ENCODE peak calls at places on chromosome 1, in ten cellular contexts. F is psoas muscle, G is AG10803, M is esophagus squamous epithelium, S is neural progenitor cell, L is heart left ventricle, J is prostate gland, D is cardiac muscle cell, O is stomach, I is fibroblast of pulmonary artery. B is an unnamed sample.
A peak's percentile ranks its signal among the peaks of the same experiment; 100 is the strongest.

GRCh38 chr1:71565267-71565666 is 484.4 kb upstream of the ZRANB2 start:
- DNase-seq in L (no peak), O (no peak), M (no peak), F (peak; percentile 8), I (peak; percentile 13), D (peak; percentile 5), S (no peak), J (peak; percentile 25), G (peak; percentile 63), B (peak; percentile 42)

GRCh38 chr1:202018476-202019234 is 8.3 kb downstream of the ELF3 start:
- DNase-seq in I (no peak), D (no peak), G (no peak), J (peak; percentile 92), L (no peak), M (no peak), F (no peak), S (no peak), O (peak; percentile 93), B (no peak)

GRCh38 chr1:247857986-247858356 is 984 bp downstream of the TRIM58 start:
- DNase-seq in G (no peak), F (no peak), I (no peak), J (no peak), D (no peak), O (no peak), M (no peak), L (no peak), S (no peak), B (no peak)

GRCh38 chr1:162682013-162682419 is 49.8 kb downstream of the DDR2 start:
- DNase-seq in G (no peak), D (peak; percentile 44), F (no peak), L (no peak), M (no peak), O (no peak), I (no peak), S (no peak), J (no peak), B (no peak)

GRCh38 chr1:175072131-175072941 is 4.7 kb downstream of the TNN start:
- DNase-seq in L (no peak), D (peak; percentile 69), J (no peak), M (no peak), G (peak; percentile 86), F (peak; percentile 37), S (peak; percentile 9), I (peak; percentile 45), O (no peak), B (no peak)

GRCh38 chr1:160124709-160125478 is 9.3 kb downstream of the ATP1A2 start:
- DNase-seq in J (no peak), D (peak; percentile 54), L (no peak), F (no peak), G (peak; percentile 92), M (no peak), O (no peak), S (no peak), I (peak; percentile 53), B (no peak)

GRCh38 chr1:100343897-100344296 is 8.4 kb upstream of the CDC14A start:
- DNase-seq in M (no peak), D (no peak), F (no peak), I (no peak), L (no peak), S (peak; percentile 9), J (no peak), G (no peak), O (no peak), B (no peak)

GRCh38 chr1:222817529-222817928 is 2.7 kb downstream of the DISP1 start:
- DNase-seq in M (no peak), F (no peak), O (no peak), G (peak; percentile 70), S (no peak), J (no peak), L (no peak), D (peak; percentile 70), I (peak; percentile 82), B (peak; percentile 71)

DNA sequence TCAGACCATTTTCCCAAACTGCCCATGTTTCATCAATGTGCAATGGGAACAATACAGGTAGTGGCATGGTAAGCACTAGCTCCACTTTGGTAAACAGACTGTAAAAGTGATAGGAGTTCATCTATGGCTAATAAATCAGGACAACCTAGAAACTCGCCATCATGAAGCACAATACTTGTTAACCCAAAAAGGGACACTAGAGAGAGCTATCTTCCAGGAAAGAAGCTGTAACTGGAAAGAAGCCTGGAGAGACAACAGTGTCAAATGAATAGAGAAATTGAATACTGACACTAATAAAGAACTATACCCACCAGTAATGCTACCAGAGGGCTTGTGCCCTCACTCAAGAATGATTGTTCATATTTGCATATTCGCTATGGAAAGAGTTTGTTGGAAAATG is 164.7 kb upstream of the RGS18 start:
- DNase-seq in F (no peak), I (peak; percentile 72), M (no peak), G (no peak), D (peak; percentile 62), L (no peak), S (peak; percentile 31), O (no peak), J (no peak), B (no peak)
- TF ChIP-seq CTCF in F (no peak), I (peak; percentile 54), M (no peak), G (no peak), D (peak; percentile 47), L (no peak), S (peak; percentile 49), O (no peak), J (no peak), B (peak; percentile 26)

GRCh38 chr1:96478228-96478627 is 243.4 kb upstream of the PTBP2 start:
- DNase-seq in O (no peak), L (no peak), J (no peak), M (no peak), G (no peak), D (no peak), F (no peak), I (no peak), S (peak; percentile 15), B (no peak)
- H3K4me3 ChIP-seq in O (no peak overlapping the region), L (no peak overlapping the region), J (no peak overlapping the region), M (no peak overlapping the region), G (no peak overlapping the region), D (no peak overlapping the region), F (no peak overlapping the region), I (no peak overlapping the region), S (no peak overlapping the region), B (no peak overlapping the region)

GRCh38 chr1:12424793-12425192 is 193.2 kb downstream of the DHRS3 start:
- DNase-seq in D (no peak), I (no peak), J (no peak), F (no peak), M (no peak), O (no peak), G (no peak), S (no peak), L (no peak), B (no peak)
- TF ChIP-seq CTCF in D (no peak), I (no peak), J (no peak), F (no peak), M (no peak), O (no peak), G (no peak), S (no peak), L (no peak), B (no peak)

DNA sequence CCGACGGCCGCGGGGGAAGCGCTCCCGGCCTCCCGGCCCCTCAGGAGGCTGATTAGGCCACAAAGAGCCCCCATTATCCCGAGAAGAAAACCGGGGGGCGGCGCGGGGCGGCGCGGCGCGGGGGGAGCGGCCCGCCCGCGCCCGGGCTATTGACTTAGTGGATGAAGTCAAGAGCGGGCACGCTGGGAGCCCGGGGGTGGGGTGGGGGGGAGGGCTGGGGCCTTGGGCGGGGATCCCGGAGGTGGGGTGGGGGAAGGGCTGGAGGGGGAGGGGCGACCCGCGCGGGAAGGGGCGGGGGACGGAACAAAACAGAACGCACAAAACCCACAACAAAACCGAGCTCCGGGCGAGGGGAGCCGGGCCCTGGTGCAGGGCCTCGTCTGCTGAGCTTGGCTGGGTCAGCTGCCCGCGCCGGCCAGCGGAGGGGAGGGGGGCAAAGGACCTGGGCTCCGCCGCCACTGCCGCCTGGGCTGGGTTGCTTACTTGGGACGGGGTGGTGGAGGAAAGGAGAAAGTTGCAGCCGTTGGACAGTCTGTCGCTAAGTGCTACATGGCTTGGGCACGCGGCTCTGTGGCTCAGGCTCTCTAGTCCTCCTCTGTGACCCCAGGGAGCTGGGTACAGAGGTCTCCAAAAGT is 16.2 kb downstream of the PAX7 start:
- DNase-seq in D (no peak), M (no peak), I (no peak), O (no peak), J (no peak), G (no peak), L (no peak), S (peak; percentile 87), F (no peak), B (no peak)
- H3K4me3 ChIP-seq in D (peak overlapping the region; percentile 13), M (peak overlapping the region; percentile 5), I (no peak overlapping the region), O (peak overlapping the region; percentile 35), J (peak overlapping the region; percentile 17), G (no peak overlapping the region), L (no peak overlapping the region), S (peak overlapping the region; percentile 26), F (peak overlapping the region; percentile 57), B (no peak overlapping the region)

B was measured in retinal pigment epithelial cell.